ENCODE peak calls at places on chromosomes 13 and 19, in ten cellular contexts. Q is COR-L47; G is AG10803; F is stimulated activated CD4-positive, alpha-beta T cell treated with anti-CD3 and anti-CD28 coated beads, Interleukin-12 subunit alpha, Interleukin-12 subunit beta, amount 100 ng/mL, for 4 hours; E is T-helper 2 cell; Z is HEK293T; D is endothelial cell of umbilical vein; H is stimulated activated CD8-positive, alpha-beta memory T cell treated with anti-CD3 and anti-CD28 coated beads, Interleukin-7, amount 100 ng/mL, for 48 hours; R is tibial artery; P is tibial nerve. X is an unnamed sample.

GRCh38 chr13:23921451-23921888 is 24.2 kb upstream of the C1QTNF9B start:
- DNase-seq in Q (peak), Z (peak), P (peak), G (peak), D (peak), H (no peak), E (no peak), R (no peak), F (no peak), X (peak)

GRCh38 chr13:45016792-45017425 is 27.6 kb downstream of the GPALPP1 start:
- DNase-seq in Q (no peak), R (no peak), Z (no peak), E (no peak), D (no peak), G (no peak), P (no peak), H (no peak), F (no peak), X (no peak)

GRCh38 chr19:41221514-41222205 is 2.6 kb downstream of the AXL start:
- DNase-seq in P (no peak), G (no peak), Q (no peak), F (no peak), Z (no peak), E (no peak), R (no peak), D (no peak), H (no peak), X (no peak)

GRCh38 chr19:30799854-30800755 is 427.9 kb downstream of the ZNF536 start:
- DNase-seq in F (peak), G (peak), P (peak), H (no peak), E (no peak), Q (no peak), Z (peak), D (no peak), R (no peak), X (no peak)

GRCh38 chr13:44237276-44237767 is 136.3 kb upstream of the SERP2 start:
- DNase-seq in E (no peak), Q (no peak), Z (no peak), G (peak), H (peak), D (peak), F (no peak), R (peak), P (peak), X (peak)

GRCh38 chr13:75986818-75987217 is 350.7 kb downstream of the LMO7 start:
- DNase-seq in Q (no peak), F (no peak), H (no peak), E (no peak), R (no peak), Z (no peak), G (no peak), D (no peak), P (no peak), X (no peak)

GRCh38 chr13:106989866-106990265 is 421.9 kb upstream of the ARGLU1 start:
- DNase-seq in F (no peak), D (peak), E (no peak), Q (no peak), R (no peak), G (peak), P (no peak), Z (no peak), H (no peak), X (no peak)

GRCh38 chr19:2782357-2782935 is 627 bp downstream of the SGTA start:
- DNase-seq in F (no peak), Q (no peak), G (no peak), E (no peak), D (peak), Z (no peak), P (no peak), H (no peak), R (no peak), X (peak)

GRCh38 chr19:24074720-24075119 is 12.3 kb upstream of the ZNF254 start:
- DNase-seq in H (no peak), R (no peak), E (no peak), G (peak), F (no peak), Q (no peak), Z (no peak), P (no peak), D (no peak), X (no peak)

GRCh38 chr19:40347476-40348124 is 597 bp downstream of the C19orf47 start:
- DNase-seq in G (no peak), F (no peak), Q (no peak), D (no peak), H (no peak), R (no peak), E (no peak), Z (no peak), P (no peak), X (peak)

GRCh38 chr13:45490068-45490467 is 25.3 kb downstream of the COG3 start:
- DNase-seq in E (no peak), D (peak), P (no peak), Q (no peak), G (no peak), F (no peak), R (no peak), Z (no peak), H (no peak), X (peak)

GRCh38 chr19:56832352-56832928 is 8.1 kb downstream of the PEG3 start:
- DNase-seq in F (no peak), R (no peak), E (no peak), Q (no peak), H (no peak), D (no peak), P (no peak), G (no peak), Z (no peak), X (no peak)

GRCh38 chr19:7216373-7216902 is 77.8 kb downstream of the INSR start:
- DNase-seq in P (no peak), H (no peak), F (peak), E (no peak), Q (no peak), Z (no peak), R (no peak), G (no peak), D (no peak), X (no peak)

GRCh38 chr19:3061214-3062161 is 807 bp downstream of the TLE5 start:
- DNase-seq in Z (no peak), E (peak), Q (peak), D (no peak), R (peak), P (no peak), H (peak), F (peak), G (peak), X (peak)

GRCh38 chr19:18470153-18470552 is 32.2 kb upstream of the ISYNA1 start:
- DNase-seq in Z (peak), E (no peak), Q (no peak), D (peak), P (no peak), R (no peak), G (no peak), F (no peak), H (no peak), X (peak)

GRCh38 chr19:13850910-13851753 is 25.8 kb upstream of the NANOS3 start:
- DNase-seq in E (no peak), P (peak), R (peak), G (peak), D (peak), Q (no peak), F (peak), Z (no peak), H (no peak), X (peak)

GRCh38 chr19:383922-384800 is 24.8 kb downstream of the C2CD4C start:
- DNase-seq in P (no peak), G (no peak), E (no peak), Z (peak), D (peak), R (no peak), F (no peak), Q (no peak), H (no peak), X (no peak)

GRCh38 chr13:40780822-40781401 is 8.5 kb upstream of the SLC25A15 start:
- DNase-seq in H (no peak), G (no peak), F (no peak), P (no peak), D (no peak), E (no peak), Q (no peak), Z (peak), R (no peak), X (no peak)

GRCh38 chr13:46097015-46097414 is 7.8 kb downstream of the CPB2 start:
- DNase-seq in E (no peak), G (no peak), D (no peak), Z (no peak), P (no peak), H (no peak), Q (peak), F (no peak), R (no peak), X (peak)

GRCh38 chr19:40232949-40233810 is 6.7 kb upstream of the CCNP start:
- DNase-seq in Q (no peak), Z (no peak), R (no peak), E (no peak), P (no peak), H (no peak), D (no peak), G (no peak), F (no peak), X (no peak)

GRCh38 chr13:108494991-108495661 is 134.3 kb upstream of the MYO16 start:
- DNase-seq in P (no peak), E (no peak), D (no peak), R (no peak), G (no peak), Z (no peak), Q (no peak), H (no peak), F (no peak), X (peak)

GRCh38 chr19:3506384-3507340 is 551 bp downstream of the FZR1 start:
- DNase-seq in H (no peak), Q (no peak), P (peak), R (peak), E (peak), G (no peak), F (peak), Z (no peak), D (peak), X (peak)

GRCh38 chr19:6632002-6632621 is 37.8 kb downstream of the TNFSF14 start:
- DNase-seq in D (peak), Q (peak), R (no peak), G (peak), P (peak), F (peak), H (peak), Z (peak), E (peak), X (peak)

X was measured in NCI-H69.